ENCODE peak calls at places on chromosome 18, in ten cellular contexts. H is astrocyte; W is uterus; M is fibroblast of mammary gland; J is A673; U is prostate gland; B is lower leg skin; R is body of pancreas; S is CD8-positive, alpha-beta T cell; Y is astrocyte of the cerebellum. D is an unnamed sample.
A peak's percentile ranks its signal among the peaks of the same experiment; 100 is the strongest.

GRCh38 chr18:62326646-62327348 is 1.7 kb downstream of the TNFRSF11A start:
- DNase-seq in H (no peak), W (no peak), M (no peak), J (no peak), U (no peak), B (no peak), R (no peak), S (no peak), Y (no peak), D (no peak)

GRCh38 chr18:48847807-48848486 is 102.8 kb downstream of the SMAD7 start:
- DNase-seq in H (no peak), W (no peak), M (no peak), J (no peak), U (no peak), B (no peak), R (no peak), S (no peak), Y (no peak), D (no peak)

GRCh38 chr18:28995319-28995718 is 818.4 kb upstream of the CDH2 start:
- DNase-seq in H (no peak), W (no peak), M (peak; percentile 10), J (no peak), U (no peak), B (no peak), R (no peak), S (no peak), Y (no peak), D (no peak)

GRCh38 chr18:54506516-54507261 is 84.4 kb upstream of the DYNAP start:
- DNase-seq in H (no peak), W (no peak), M (no peak), J (no peak), U (no peak), B (no peak), R (no peak), S (no peak), Y (no peak), D (no peak)

GRCh38 chr18:72160504-72161445 is 383.4 kb downstream of the CBLN2 start:
- DNase-seq in H (no peak), W (no peak), M (peak; percentile 39), J (no peak), U (no peak), B (no peak), R (no peak), S (no peak), Y (no peak), D (no peak)

GRCh38 chr18:63788447-63789096 is 13.4 kb downstream of the SERPINB7 start:
- DNase-seq in H (peak; percentile 91), W (no peak), M (peak; percentile 95), J (peak; percentile 84), U (no peak), B (no peak), R (no peak), S (peak; percentile 49), Y (peak; percentile 48), D (peak; percentile 50)

GRCh38 chr18:58861353-58861752 is 3.3 kb upstream of the ZNF532 start:
- DNase-seq in H (no peak), W (no peak), M (no peak), J (no peak), U (no peak), B (no peak), R (no peak), S (no peak), Y (no peak), D (no peak)

GRCh38 chr18:76686737-76687231 is 135.6 kb upstream of the ZNF236 start:
- DNase-seq in H (peak; percentile 70), W (peak; percentile 94), M (peak; percentile 78), J (peak; percentile 75), U (peak; percentile 53), B (peak; percentile 58), R (peak; percentile 70), S (no peak), Y (peak; percentile 42), D (peak; percentile 72)

GRCh38 chr18:27226556-27227075 is 41.5 kb upstream of the CHST9 start:
- DNase-seq in H (no peak), W (no peak), M (no peak), J (no peak), U (no peak), B (no peak), R (no peak), S (no peak), Y (no peak), D (no peak)

GRCh38 chr18:49813321-49814146 is at the start of gene ACAA2:
- DNase-seq in H (peak; percentile 67), W (peak; percentile 85), M (peak; percentile 92), J (peak; percentile 79), U (peak; percentile 81), B (peak; percentile 81), R (peak; percentile 88), S (peak; percentile 85), Y (peak; percentile 49), D (no peak)

GRCh38 chr18:23887035-23887434 is 127.5 kb upstream of the TTC39C start:
- DNase-seq in H (no peak), W (no peak), M (no peak), J (no peak), U (no peak), B (no peak), R (no peak), S (no peak), Y (no peak), D (no peak)

GRCh38 chr18:8435376-8435775 is 173.9 kb upstream of the RAB12 start:
- DNase-seq in H (no peak), W (no peak), M (no peak), J (no peak), U (no peak), B (no peak), R (no peak), S (no peak), Y (no peak), D (no peak)

GRCh38 chr18:50647237-50647636 is 87.3 kb downstream of the MAPK4 start:
- DNase-seq in H (no peak), W (no peak), M (no peak), J (no peak), U (no peak), B (no peak), R (no peak), S (no peak), Y (no peak), D (no peak)

GRCh38 chr18:75395137-75395536 is 32.4 kb downstream of the SMIM21 start:
- DNase-seq in H (no peak), W (no peak), M (no peak), J (no peak), U (no peak), B (no peak), R (no peak), S (no peak), Y (no peak), D (no peak)

GRCh38 chr18:75390854-75391253 is 36.6 kb downstream of the SMIM21 start:
- DNase-seq in H (no peak), W (no peak), M (no peak), J (no peak), U (no peak), B (no peak), R (no peak), S (no peak), Y (no peak), D (no peak)

GRCh38 chr18:75393721-75394120 is 33.8 kb downstream of the SMIM21 start:
- DNase-seq in H (no peak), W (no peak), M (peak; percentile 40), J (no peak), U (no peak), B (no peak), R (no peak), S (no peak), Y (no peak), D (no peak)

GRCh38 chr18:75391275-75392115 is 36.0 kb downstream of the SMIM21 start:
- DNase-seq in H (no peak), W (no peak), M (no peak), J (no peak), U (no peak), B (no peak), R (no peak), S (no peak), Y (no peak), D (no peak)
- H3K4me3 ChIP-seq in H (no peak overlapping the region), W (no peak overlapping the region), M (no peak overlapping the region), J (no peak overlapping the region), U (no peak overlapping the region), B (no peak overlapping the region), R (no peak overlapping the region), S (no peak overlapping the region), Y (no peak overlapping the region), D (no peak overlapping the region)

DNA sequence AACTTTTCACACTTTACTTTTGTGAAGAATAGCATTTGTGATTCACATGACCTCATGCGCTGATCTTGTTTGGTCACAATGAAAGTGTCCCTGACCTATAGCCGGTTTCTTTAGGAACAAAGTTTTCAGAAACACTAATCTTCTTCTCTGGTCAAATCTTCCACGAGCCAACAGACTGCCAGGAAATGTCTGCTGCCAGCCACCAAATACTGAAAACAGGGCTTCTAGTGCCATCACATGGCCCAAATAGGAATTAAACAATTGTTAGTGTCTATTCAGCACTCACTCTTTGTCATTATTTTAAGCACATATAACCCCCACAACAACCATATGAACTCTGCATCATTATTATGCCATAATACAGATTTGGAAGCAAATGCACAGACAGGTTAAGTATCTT is 286.5 kb upstream of the SYT4 start:
- DNase-seq in H (peak; percentile 10), W (no peak), M (peak; percentile 42), J (peak; percentile 67), U (no peak), B (no peak), R (peak; percentile 55), S (no peak), Y (peak; percentile 18), D (peak; percentile 16)
- TF ChIP-seq CTCF in H (peak; percentile 72), W (peak; percentile 27), M (peak; percentile 44), J (peak; percentile 68), U (no peak), B (no peak), R (no peak), S (no peak), Y (peak; percentile 41), D (peak; percentile 67)

GRCh38 chr18:56541340-56541739 is 97.1 kb downstream of the TXNL1 start:
- DNase-seq in H (no peak), W (no peak), M (no peak), J (no peak), U (no peak), B (no peak), R (no peak), S (no peak), Y (no peak), D (no peak)
- H3K4me3 ChIP-seq in H (no peak overlapping the region), W (no peak overlapping the region), M (no peak overlapping the region), J (no peak overlapping the region), U (no peak overlapping the region), B (no peak overlapping the region), R (no peak overlapping the region), S (no peak overlapping the region), Y (no peak overlapping the region), D (no peak overlapping the region)

GRCh38 chr18:73355076-73355475 is 487.3 kb upstream of the NETO1 start:
- DNase-seq in H (peak; percentile 28), W (no peak), M (no peak), J (no peak), U (no peak), B (no peak), R (no peak), S (no peak), Y (no peak), D (no peak)

DNA sequence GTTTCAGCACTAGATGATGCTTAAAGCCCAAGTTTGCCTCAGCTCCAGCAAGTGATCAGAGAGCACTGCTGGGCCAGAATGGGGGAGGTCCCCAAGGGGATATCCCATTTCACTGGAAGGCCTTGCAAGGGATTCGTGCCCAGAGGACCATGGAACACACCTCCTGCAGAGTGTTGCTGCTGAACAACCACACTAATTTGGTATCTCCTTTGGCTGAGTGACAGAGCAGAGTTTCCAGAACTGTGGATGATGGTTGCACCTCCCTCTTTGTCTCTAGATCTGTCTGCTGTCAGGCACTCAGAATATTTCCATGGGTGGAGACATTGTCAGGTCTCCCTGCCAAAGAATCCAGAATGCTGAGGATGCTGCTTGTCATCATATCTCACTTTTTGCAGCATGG is 484.8 kb upstream of the NETO1 start:
- DNase-seq in H (no peak), W (no peak), M (peak; percentile 56), J (peak; percentile 24), U (no peak), B (no peak), R (no peak), S (no peak), Y (no peak), D (no peak)
- TF ChIP-seq CTCF in H (no peak), W (no peak), M (no peak), J (no peak), U (no peak), B (no peak), R (no peak), S (no peak), Y (peak; percentile 8), D (no peak)

D was measured in epithelial cell of proximal tubule.